ENCODE peak calls at places on chromosomes 7 and 10, in four cellular contexts. One of them, this sample, is unnamed.

GRCh38 chr7:116150588-116150987 is 59.8 kb upstream of the TES start:
- DNase-seq in OCI-LY7: no peak
- DNase-seq in CD8-positive, alpha-beta memory T cell: no peak
- DNase-seq in EH: no peak
- DNase-seq in this sample: no peak

GRCh38 chr10:60573342-60573741 is 183.7 kb upstream of the ANK3 start:
- DNase-seq in OCI-LY7: no peak
- DNase-seq in CD8-positive, alpha-beta memory T cell: no peak
- DNase-seq in EH: no peak
- DNase-seq in this sample: no peak

GRCh38 chr10:84334806-84335205 is 6.4 kb downstream of the CCSER2 start:
- DNase-seq in OCI-LY7: no peak
- DNase-seq in CD8-positive, alpha-beta memory T cell: no peak
- DNase-seq in EH: no peak
- DNase-seq in this sample: no peak

GRCh38 chr7:43754596-43754995 is 3.9 kb upstream of the BLVRA start:
- DNase-seq in OCI-LY7: no peak
- DNase-seq in CD8-positive, alpha-beta memory T cell: no peak
- DNase-seq in EH: no peak
- DNase-seq in this sample: no peak

GRCh38 chr10:11270135-11270857 is 252.6 kb downstream of the CELF2 start:
- DNase-seq in OCI-LY7: peak; percentile 82
- DNase-seq in CD8-positive, alpha-beta memory T cell: peak; percentile 78
- DNase-seq in EH: peak; percentile 62
- DNase-seq in this sample: peak; percentile 75

GRCh38 chr7:133139350-133139749 is 57.5 kb upstream of the CHCHD3 start:
- DNase-seq in OCI-LY7: peak; percentile 1
- DNase-seq in CD8-positive, alpha-beta memory T cell: no peak
- DNase-seq in EH: peak; percentile 52
- DNase-seq in this sample: peak; percentile 32

GRCh38 chr10:97991875-97992274 is 38.5 kb downstream of the CRTAC1 start:
- DNase-seq in OCI-LY7: no peak
- DNase-seq in CD8-positive, alpha-beta memory T cell: no peak
- DNase-seq in EH: peak; percentile 32
- DNase-seq in this sample: peak; percentile 18

GRCh38 chr7:120981888-120982615 is 6.5 kb upstream of the CPED1 start:
- DNase-seq in OCI-LY7: no peak
- DNase-seq in CD8-positive, alpha-beta memory T cell: no peak
- DNase-seq in EH: peak; percentile 87
- DNase-seq in this sample: no peak

GRCh38 chr10:106025208-106025811 is 1139.2 kb downstream of the SORCS1 start:
- DNase-seq in OCI-LY7: no peak
- DNase-seq in CD8-positive, alpha-beta memory T cell: no peak
- DNase-seq in EH: no peak
- DNase-seq in this sample: no peak

GRCh38 chr7:71184136-71184535 is 52.2 kb downstream of the GALNT17 start:
- DNase-seq in OCI-LY7: no peak
- DNase-seq in CD8-positive, alpha-beta memory T cell: no peak
- DNase-seq in EH: no peak
- DNase-seq in this sample: no peak

GRCh38 chr7:30770936-30771858 is at the start of gene MINDY4:
- DNase-seq in OCI-LY7: no peak
- DNase-seq in CD8-positive, alpha-beta memory T cell: peak; percentile 78
- DNase-seq in EH: peak; percentile 85
- DNase-seq in this sample: peak; percentile 55

GRCh38 chr7:137684776-137685175 is 162.0 kb downstream of the DGKI start:
- DNase-seq in OCI-LY7: no peak
- DNase-seq in CD8-positive, alpha-beta memory T cell: no peak
- DNase-seq in EH: no peak
- DNase-seq in this sample: no peak

GRCh38 chr10:61708841-61709240 is 46.1 kb downstream of the CABCOCO1 start:
- DNase-seq in OCI-LY7: no peak
- DNase-seq in CD8-positive, alpha-beta memory T cell: no peak
- DNase-seq in EH: peak; percentile 31
- DNase-seq in this sample: no peak

GRCh38 chr10:97069576-97070362 is 116.0 kb downstream of the SLIT1 start:
- DNase-seq in OCI-LY7: no peak
- DNase-seq in CD8-positive, alpha-beta memory T cell: peak; percentile 39
- DNase-seq in EH: no peak
- DNase-seq in this sample: peak; percentile 82

GRCh38 chr10:97888641-97889262 is 39.1 kb downstream of the GOLGA7B start:
- DNase-seq in OCI-LY7: no peak
- DNase-seq in CD8-positive, alpha-beta memory T cell: no peak
- DNase-seq in EH: peak; percentile 77
- DNase-seq in this sample: no peak

GRCh38 chr7:103989200-103989784 is at the start of gene RELN:
- DNase-seq in OCI-LY7: no peak
- DNase-seq in CD8-positive, alpha-beta memory T cell: no peak
- DNase-seq in EH: peak; percentile 39
- DNase-seq in this sample: no peak

GRCh38 chr7:105353752-105354328 is 34.9 kb downstream of the SRPK2 start:
- DNase-seq in OCI-LY7: peak; percentile 11
- DNase-seq in CD8-positive, alpha-beta memory T cell: peak; percentile 49
- DNase-seq in EH: peak; percentile 16
- DNase-seq in this sample: peak; percentile 60

GRCh38 chr10:113007343-113007771 is 57.3 kb downstream of the TCF7L2 start:
- DNase-seq in OCI-LY7: peak; percentile 34
- DNase-seq in CD8-positive, alpha-beta memory T cell: peak; percentile 65
- DNase-seq in EH: no peak
- DNase-seq in this sample: no peak

GRCh38 chr10:13340626-13341370 is 7.3 kb downstream of the SEPHS1 start:
- DNase-seq in OCI-LY7: peak; percentile 85
- DNase-seq in CD8-positive, alpha-beta memory T cell: peak; percentile 66
- DNase-seq in EH: no peak
- DNase-seq in this sample: no peak

GRCh38 chr7:33201821-33202220 is 72.5 kb downstream of the BBS9 start:
- DNase-seq in OCI-LY7: no peak
- DNase-seq in CD8-positive, alpha-beta memory T cell: no peak
- DNase-seq in EH: no peak
- DNase-seq in this sample: no peak

GRCh38 chr7:35695628-35695888 is 623 bp upstream of the HERPUD2 start:
- DNase-seq in OCI-LY7: no peak
- DNase-seq in CD8-positive, alpha-beta memory T cell: peak; percentile 54
- DNase-seq in EH: no peak
- DNase-seq in this sample: no peak

GRCh38 chr7:22549667-22550513 is 49.9 kb upstream of the STEAP1B start:
- DNase-seq in OCI-LY7: peak; percentile 17
- DNase-seq in CD8-positive, alpha-beta memory T cell: no peak
- DNase-seq in EH: peak; percentile 30
- DNase-seq in this sample: peak; percentile 53

GRCh38 chr10:128895473-128895872 is 571.6 kb upstream of the MGMT start:
- DNase-seq in OCI-LY7: no peak
- DNase-seq in CD8-positive, alpha-beta memory T cell: no peak
- DNase-seq in EH: no peak
- DNase-seq in this sample: no peak

GRCh38 chr10:30042820-30043219 is 16.6 kb downstream of the JCAD start:
- DNase-seq in OCI-LY7: no peak
- DNase-seq in CD8-positive, alpha-beta memory T cell: no peak
- DNase-seq in EH: no peak
- DNase-seq in this sample: no peak

GRCh38 chr7:100380180-100380579 is 6.9 kb downstream of the PILRA start:
- DNase-seq in OCI-LY7: no peak
- DNase-seq in CD8-positive, alpha-beta memory T cell: no peak
- DNase-seq in EH: no peak
- DNase-seq in this sample: no peak

GRCh38 chr7:80902716-80903308 is 16.0 kb downstream of the SEMA3C start:
- DNase-seq in OCI-LY7: no peak
- DNase-seq in CD8-positive, alpha-beta memory T cell: no peak
- DNase-seq in EH: no peak
- DNase-seq in this sample: no peak

GRCh38 chr10:73589538-73590126 is 1.5 kb downstream of the USP54 start:
- DNase-seq in OCI-LY7: no peak
- DNase-seq in CD8-positive, alpha-beta memory T cell: no peak
- DNase-seq in EH: peak; percentile 19
- DNase-seq in this sample: no peak

GRCh38 chr10:72455889-72456588 is 101.3 kb upstream of the DNAJB12 start:
- DNase-seq in OCI-LY7: no peak
- DNase-seq in CD8-positive, alpha-beta memory T cell: no peak
- DNase-seq in EH: peak; percentile 7
- DNase-seq in this sample: no peak

GRCh38 chr7:144565586-144565985 is 162.1 kb upstream of the NOBOX start:
- DNase-seq in OCI-LY7: no peak
- DNase-seq in CD8-positive, alpha-beta memory T cell: no peak
- DNase-seq in EH: no peak
- DNase-seq in this sample: no peak

GRCh38 chr10:42781893-42782445 is 626 bp upstream of the BMS1 start:
- DNase-seq in OCI-LY7: no peak
- DNase-seq in CD8-positive, alpha-beta memory T cell: no peak
- DNase-seq in EH: peak; percentile 41
- DNase-seq in this sample: no peak

GRCh38 chr7:47520408-47520807 is 61.5 kb downstream of the TNS3 start:
- DNase-seq in OCI-LY7: no peak
- DNase-seq in CD8-positive, alpha-beta memory T cell: no peak
- DNase-seq in EH: peak; percentile 87
- DNase-seq in this sample: peak; percentile 28

GRCh38 chr10:77377678-77378352 is 259.8 kb downstream of the KCNMA1 start:
- DNase-seq in OCI-LY7: no peak
- DNase-seq in CD8-positive, alpha-beta memory T cell: no peak
- DNase-seq in EH: no peak
- DNase-seq in this sample: no peak

GRCh38 chr10:70255329-70256299 is 22.4 kb upstream of the PPA1 start:
- DNase-seq in OCI-LY7: no peak
- DNase-seq in CD8-positive, alpha-beta memory T cell: no peak
- DNase-seq in EH: peak; percentile 16
- DNase-seq in this sample: peak; percentile 48

GRCh38 chr10:110512461-110513187 is 14.9 kb downstream of the DUSP5 start:
- DNase-seq in OCI-LY7: no peak
- DNase-seq in CD8-positive, alpha-beta memory T cell: no peak
- DNase-seq in EH: peak; percentile 92
- DNase-seq in this sample: no peak

GRCh38 chr7:74429153-74429747 is 24.5 kb upstream of the GTF2IRD1 start:
- DNase-seq in OCI-LY7: no peak
- DNase-seq in CD8-positive, alpha-beta memory T cell: no peak
- DNase-seq in EH: peak; percentile 90
- DNase-seq in this sample: no peak

GRCh38 chr7:147415991-147416390 is 1174.6 kb upstream of the C7orf33 start:
- DNase-seq in OCI-LY7: no peak
- DNase-seq in CD8-positive, alpha-beta memory T cell: no peak
- DNase-seq in EH: peak; percentile 23
- DNase-seq in this sample: no peak

GRCh38 chr7:1293950-1294728 is 61.5 kb downstream of the UNCX start:
- DNase-seq in OCI-LY7: no peak
- DNase-seq in CD8-positive, alpha-beta memory T cell: peak; percentile 24
- DNase-seq in EH: no peak
- DNase-seq in this sample: no peak

GRCh38 chr7:75565129-75565528 is 73.0 kb downstream of the SPDYE5 start:
- DNase-seq in OCI-LY7: no peak
- DNase-seq in CD8-positive, alpha-beta memory T cell: no peak
- DNase-seq in EH: peak; percentile 97
- DNase-seq in this sample: peak; percentile 85

GRCh38 chr10:86599729-86600128 is 54.6 kb upstream of the OPN4 start:
- DNase-seq in OCI-LY7: peak; percentile 18
- DNase-seq in CD8-positive, alpha-beta memory T cell: no peak
- DNase-seq in EH: no peak
- DNase-seq in this sample: peak; percentile 91

GRCh38 chr10:118850418-118851061 is 95.8 kb upstream of the CACUL1 start:
- DNase-seq in OCI-LY7: peak; percentile 66
- DNase-seq in CD8-positive, alpha-beta memory T cell: peak; percentile 60
- DNase-seq in EH: peak; percentile 50
- DNase-seq in this sample: peak; percentile 56

This sample was measured in KBM-7.